ENCODE peak calls at places on chromosome 3, in nine cellular contexts. H is effector CD4-positive, alpha-beta T cell; U is cardiac muscle cell; K is AG20443; T is aorta; Y is bronchial epithelial cell; O is stimulated activated CD4-positive, alpha-beta T cell treated with anti-CD3 and anti-CD28 coated beads, Interleukin-1b, Interleukin-23, amount 100 ng/mL, for 1 hour; I is heart right ventricle; F is dorsolateral prefrontal cortex. S is an unnamed sample.

GRCh38 chr3:72255736-72256559 is 471.0 kb upstream of the PROK2 start:
- DNase-seq in H (no peak), U (peak), K (peak), T (peak), Y (peak), O (no peak), I (peak), F (no peak), S (no peak)

GRCh38 chr3:190734490-190734889 is 128.0 kb downstream of the GMNC start:
- DNase-seq in H (no peak), U (no peak), K (no peak), T (no peak), Y (no peak), O (no peak), I (no peak), F (no peak), S (no peak)

GRCh38 chr3:9087831-9088413 is 124.7 kb upstream of the RAD18 start:
- DNase-seq in H (no peak), U (no peak), K (no peak), T (peak), Y (no peak), O (no peak), I (no peak), F (no peak), S (no peak)

GRCh38 chr3:49191741-49192140 is 20.3 kb downstream of the KLHDC8B start:
- DNase-seq in H (no peak), U (no peak), K (no peak), T (no peak), Y (no peak), O (no peak), I (no peak), F (no peak), S (no peak)

GRCh38 chr3:194749631-194750271 is 64.1 kb downstream of the FAM43A start:
- DNase-seq in H (no peak), U (peak), K (no peak), T (no peak), Y (no peak), O (no peak), I (no peak), F (no peak), S (no peak)

GRCh38 chr3:125011941-125012340 is 43.9 kb downstream of the HEG1 start:
- DNase-seq in H (no peak), U (no peak), K (no peak), T (no peak), Y (no peak), O (no peak), I (no peak), F (no peak), S (no peak)

GRCh38 chr3:42961633-42962032 is 17.5 kb upstream of the GASK1A start:
- DNase-seq in H (no peak), U (peak), K (peak), T (no peak), Y (peak), O (no peak), I (peak), F (no peak), S (no peak)

GRCh38 chr3:172274906-172275305 is 173.3 kb downstream of the GHSR start:
- DNase-seq in H (no peak), U (no peak), K (no peak), T (no peak), Y (no peak), O (no peak), I (no peak), F (no peak), S (no peak)

GRCh38 chr3:8964436-8965370 is 1.4 kb upstream of the RAD18 start:
- DNase-seq in H (no peak), U (no peak), K (peak), T (no peak), Y (peak), O (no peak), I (no peak), F (no peak), S (no peak)

GRCh38 chr3:111735271-111735758 is 123.8 kb upstream of the PHLDB2 start:
- DNase-seq in H (no peak), U (peak), K (peak), T (no peak), Y (peak), O (no peak), I (no peak), F (no peak), S (no peak)

GRCh38 chr3:71805199-71805598 is 20.3 kb upstream of the PROK2 start:
- DNase-seq in H (no peak), U (no peak), K (no peak), T (no peak), Y (no peak), O (no peak), I (no peak), F (no peak), S (no peak)

GRCh38 chr3:21551019-21551418 is 200.0 kb downstream of the ZNF385D start:
- DNase-seq in H (no peak), U (peak), K (peak), T (no peak), Y (peak), O (no peak), I (no peak), F (no peak), S (no peak)